ENCODE peak calls at places on chromosomes 16 and 17, in eight cellular contexts. Y is IMR-90, Q is sigmoid colon, K is testis, E is stomach, T is esophagus squamous epithelium, A is tibial nerve, J is GM12878. X is an unnamed sample.

GRCh38 chr17:82664701-82665182 is 16.5 kb upstream of the WDR45B start:
- DNase-seq in Y (no peak), Q (no peak), K (no peak), E (no peak), T (no peak), A (no peak), J (no peak), X (no peak)

GRCh38 chr17:27284811-27285415 is 9.0 kb upstream of the WSB1 start:
- DNase-seq in Y (no peak), Q (no peak), K (no peak), E (no peak), T (no peak), A (no peak), J (no peak), X (no peak)

GRCh38 chr16:85673529-85674417 is 15.0 kb downstream of the GINS2 start:
- DNase-seq in Y (peak), Q (no peak), K (peak), E (peak), T (no peak), A (no peak), J (no peak), X (no peak)

GRCh38 chr17:13346996-13347762 is 254.6 kb downstream of the HS3ST3A1 start:
- DNase-seq in Y (peak), Q (no peak), K (no peak), E (no peak), T (no peak), A (no peak), J (no peak), X (peak)

GRCh38 chr16:4572715-4573114 is 16.6 kb downstream of the C16orf96 start:
- DNase-seq in Y (no peak), Q (peak), K (no peak), E (no peak), T (no peak), A (no peak), J (no peak), X (no peak)

GRCh38 chr16:87790278-87791023 is 24.7 kb upstream of the KLHDC4 start:
- DNase-seq in Y (peak), Q (peak), K (peak), E (peak), T (no peak), A (no peak), J (no peak), X (no peak)

GRCh38 chr16:70576431-70577255 is 53.0 kb downstream of the SF3B3 start:
- DNase-seq in Y (peak), Q (no peak), K (no peak), E (no peak), T (no peak), A (no peak), J (peak), X (peak)

GRCh38 chr17:28480278-28480677 is 6.8 kb downstream of the SLC13A2 start:
- DNase-seq in Y (no peak), Q (no peak), K (no peak), E (no peak), T (no peak), A (no peak), J (no peak), X (no peak)

GRCh38 chr17:50095626-50096037 is 481 bp downstream of the PDK2 start:
- DNase-seq in Y (no peak), Q (no peak), K (no peak), E (no peak), T (no peak), A (no peak), J (no peak), X (no peak)

GRCh38 chr16:6300523-6300922 is 1032.1 kb upstream of the RBFOX1 start:
- DNase-seq in Y (no peak), Q (no peak), K (no peak), E (no peak), T (no peak), A (no peak), J (no peak), X (no peak)

GRCh38 chr16:50495673-50496072 is 52.5 kb upstream of the NKD1 start:
- DNase-seq in Y (no peak), Q (no peak), K (no peak), E (no peak), T (no peak), A (no peak), J (no peak), X (no peak)

GRCh38 chr16:72568502-72568901 is 396.5 kb upstream of the PMFBP1 start:
- DNase-seq in Y (no peak), Q (no peak), K (no peak), E (no peak), T (no peak), A (no peak), J (no peak), X (no peak)

GRCh38 chr17:78653382-78653781 is 76.2 kb upstream of the DNAH17 start:
- DNase-seq in Y (peak), Q (peak), K (no peak), E (no peak), T (no peak), A (no peak), J (no peak), X (no peak)

GRCh38 chr17:72931163-72931562 is 161.3 kb downstream of the SLC39A11 start:
- DNase-seq in Y (no peak), Q (no peak), K (no peak), E (no peak), T (no peak), A (no peak), J (peak), X (no peak)

GRCh38 chr16:11312718-11313492 is 31.8 kb upstream of the PRM1 start:
- DNase-seq in Y (peak), Q (no peak), K (no peak), E (peak), T (no peak), A (no peak), J (no peak), X (no peak)

GRCh38 chr17:164536-165235 is 16.8 kb downstream of the DOC2B start:
- DNase-seq in Y (peak), Q (no peak), K (peak), E (peak), T (no peak), A (peak), J (no peak), X (no peak)

GRCh38 chr17:42072323-42073187 is 22.2 kb upstream of the C17orf113 start:
- DNase-seq in Y (no peak), Q (no peak), K (no peak), E (peak), T (no peak), A (no peak), J (no peak), X (no peak)

GRCh38 chr17:48541574-48542113 is 3.3 kb downstream of the HOXB2 start:
- DNase-seq in Y (peak), Q (peak), K (peak), E (no peak), T (no peak), A (peak), J (no peak), X (no peak)

GRCh38 chr17:5283531-5284315 is 1.6 kb downstream of the RABEP1 start:
- DNase-seq in Y (peak), Q (no peak), K (no peak), E (no peak), T (no peak), A (no peak), J (no peak), X (no peak)

GRCh38 chr17:77242118-77242800 is 101.5 kb downstream of the SEC14L1 start:
- DNase-seq in Y (no peak), Q (no peak), K (no peak), E (no peak), T (no peak), A (no peak), J (no peak), X (no peak)

DNA sequence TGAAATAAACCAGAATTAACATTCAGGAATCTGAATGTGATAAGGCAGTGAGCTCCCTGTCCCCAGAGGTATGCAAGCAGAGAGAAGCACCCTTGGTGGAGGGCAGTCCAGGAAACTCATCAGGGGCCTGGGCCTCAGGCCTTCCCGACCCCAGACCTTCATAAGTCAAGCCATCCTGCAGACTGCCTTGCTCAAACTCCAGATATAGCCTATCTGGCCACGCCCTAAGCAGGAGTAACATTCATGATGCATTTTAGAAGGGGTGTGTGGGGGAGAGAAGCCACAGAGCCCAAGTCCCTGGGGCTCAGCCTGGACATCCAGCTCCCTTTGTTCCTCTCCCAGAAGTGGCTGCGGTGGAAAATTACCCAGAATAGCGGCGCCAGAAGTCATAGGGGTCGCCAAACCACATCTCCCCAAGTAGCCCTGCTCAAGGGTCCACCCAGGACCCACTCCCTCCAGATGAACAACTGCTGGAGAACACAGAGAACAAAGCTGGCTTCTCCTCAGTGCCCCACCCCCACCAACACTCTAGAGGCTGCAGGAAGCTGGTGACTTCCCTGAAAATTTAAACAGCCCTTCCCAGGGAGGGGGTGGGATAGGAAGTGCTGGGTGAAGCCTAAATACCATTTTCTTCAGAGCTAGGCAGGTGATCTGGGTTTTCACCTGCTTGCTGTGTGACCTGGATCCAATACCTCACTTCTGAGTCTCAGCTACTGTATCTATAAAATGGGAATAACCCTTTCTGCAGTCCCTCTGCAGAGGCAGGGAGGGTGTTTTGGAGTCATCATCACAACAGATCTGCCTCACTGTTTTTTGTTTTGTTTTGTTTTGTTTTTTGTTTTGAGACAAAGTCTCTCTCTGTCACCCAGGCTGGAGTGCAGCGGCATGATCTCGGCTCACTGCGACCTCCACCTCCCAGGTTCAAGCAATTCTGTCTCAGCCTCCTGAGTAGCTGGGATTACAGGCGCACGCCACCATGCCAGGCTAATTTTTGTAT is 1.5 kb upstream of the SREBF1 start:
- DNase-seq in Y (peak), Q (no peak), K (peak), E (no peak), T (no peak), A (peak), J (no peak), X (no peak)
- TF ChIP-seq POLR2A in Y (peak), Q (no peak), K (no peak), E (no peak), T (no peak), A (no peak), J (no peak), X (no peak)

GRCh38 chr16:88940196-88941050 is 36.6 kb downstream of the CBFA2T3 start:
- DNase-seq in Y (no peak), Q (no peak), K (no peak), E (no peak), T (no peak), A (no peak), J (no peak), X (no peak)
- TF ChIP-seq POLR2A in Y (no peak), Q (no peak), K (no peak), E (no peak), T (no peak), A (no peak), J (no peak), X (no peak)

DNA sequence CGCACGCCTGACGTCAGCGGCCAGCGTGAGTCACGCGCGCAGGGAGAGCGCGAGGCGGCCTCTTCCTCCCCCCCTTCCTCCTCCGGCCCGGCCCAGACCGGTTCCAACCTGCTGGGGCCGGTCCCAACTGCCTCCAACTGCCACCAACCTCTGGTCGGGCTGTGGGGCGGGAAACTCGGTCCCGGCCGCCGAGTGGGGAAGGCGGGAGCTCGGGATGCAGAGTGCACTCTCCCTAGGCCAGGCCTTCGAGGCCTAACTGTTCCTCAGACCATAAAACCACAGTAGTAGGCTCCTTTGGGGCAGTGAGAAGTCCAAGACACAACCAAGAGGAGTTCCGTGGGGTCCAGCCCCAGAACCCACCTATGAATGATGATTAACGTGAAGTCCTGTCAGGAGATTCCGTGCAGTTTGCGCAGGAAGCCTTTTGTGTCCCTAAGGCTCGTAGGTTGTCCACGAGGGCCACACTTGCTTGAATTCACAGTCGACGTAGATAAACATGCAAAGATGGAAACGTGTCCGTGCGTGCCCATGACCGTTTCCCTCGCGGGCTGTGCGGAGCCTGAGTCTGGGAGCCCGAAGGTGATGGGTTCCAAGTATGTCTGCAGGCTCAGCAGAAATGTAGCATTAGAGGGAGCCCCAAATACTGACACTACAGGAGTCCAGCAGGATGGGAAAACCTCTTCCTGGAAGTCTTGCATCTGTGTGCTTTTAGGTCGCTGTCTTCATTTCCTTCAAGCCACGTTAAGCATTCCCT is 587 bp downstream of the UNK start:
- DNase-seq in Y (peak), Q (peak), K (peak), E (peak), T (peak), A (peak), J (peak), X (peak)
- TF ChIP-seq POLR2A in Y (peak), Q (peak), K (no peak), E (no peak), T (no peak), A (peak), J (peak), X (peak)

DNA sequence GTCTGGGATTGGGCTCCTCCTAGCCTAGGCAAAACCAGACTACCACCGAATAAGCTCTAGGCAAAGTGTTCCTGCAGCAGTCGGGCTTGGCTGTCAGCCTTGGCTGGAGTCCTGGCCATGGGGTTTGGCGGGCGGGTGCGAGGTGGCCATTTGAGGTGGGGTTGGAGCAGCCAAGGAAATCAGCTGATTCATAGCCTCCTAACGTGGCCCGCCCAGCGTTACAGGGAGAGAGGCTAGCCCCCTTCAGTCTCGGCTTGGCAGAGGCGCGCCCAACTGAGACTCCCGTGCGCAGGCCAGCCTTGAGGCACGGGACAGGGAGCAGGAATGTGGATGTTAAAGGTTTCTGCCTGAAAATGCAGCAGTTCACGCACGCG is 1.9 kb downstream of the PMP22 start:
- DNase-seq in Y (peak), Q (peak), K (peak), E (peak), T (peak), A (peak), J (no peak), X (peak)
- TF ChIP-seq POLR2A in Y (peak), Q (peak), K (no peak), E (no peak), T (no peak), A (peak), J (no peak), X (no peak)

GRCh38 chr17:7307686-7308624 is 527 bp downstream of the EIF5A start:
- DNase-seq in Y (peak), Q (no peak), K (peak), E (peak), T (no peak), A (no peak), J (no peak), X (no peak)
- TF ChIP-seq POLR2A in Y (no peak), Q (no peak), K (no peak), E (no peak), T (no peak), A (peak), J (peak), X (no peak)